ENCODE peak calls at places on chromosomes 11 and 22, in five cellular contexts. W is activated T-cell treated with anti-CD3 and anti-CD28 coated beads for 1 hour, A is hippocampal formation, B is Kasumi-1, P is Peyer's patch. N is an unnamed sample.

GRCh38 chr11:1650918-1651262 is 21.3 kb downstream of the KRTAP5-5 start:
- DNase-seq in W (no peak), A (no peak), B (no peak), P (no peak), N (no peak)

GRCh38 chr11:67382481-67383136 is 9.2 kb upstream of the RAD9A start:
- DNase-seq in W (peak), A (peak), B (peak), P (peak), N (peak)

GRCh38 chr22:49329636-49330035 is 498.0 kb downstream of the BRD1 start:
- DNase-seq in W (no peak), A (no peak), B (no peak), P (no peak), N (no peak)

GRCh38 chr11:70416881-70417280 is 18.6 kb downstream of the CTTN start:
- DNase-seq in W (no peak), A (no peak), B (no peak), P (no peak), N (no peak)

GRCh38 chr22:36334838-36335603 is 52.7 kb downstream of the MYH9 start:
- DNase-seq in W (no peak), A (peak), B (peak), P (no peak), N (no peak)

GRCh38 chr11:119677840-119678239 is 51.2 kb downstream of the NECTIN1 start:
- DNase-seq in W (no peak), A (no peak), B (no peak), P (no peak), N (no peak)

GRCh38 chr22:30435674-30436126 is 10.1 kb downstream of the MTFP1 start:
- DNase-seq in W (peak), A (no peak), B (peak), P (peak), N (peak)

GRCh38 chr11:8036986-8037385 is 44.0 kb upstream of the TUB start:
- DNase-seq in W (no peak), A (no peak), B (no peak), P (peak), N (no peak)

GRCh38 chr11:74278721-74279148 is 32.7 kb downstream of the P4HA3 start:
- DNase-seq in W (no peak), A (no peak), B (no peak), P (peak), N (peak)

GRCh38 chr11:5713695-5714094 is 22.6 kb upstream of the OR56B1 start:
- DNase-seq in W (no peak), A (no peak), B (no peak), P (no peak), N (no peak)